ENCODE peak calls at places on chromosome 4, in seven cellular contexts. J is mesendoderm, S is H9, F is mesenchymal stem cell, B is IMR-90, G is H1, C is trophoblast cell. P is an unnamed sample.
A peak's percentile ranks its signal among the peaks of the same experiment; 100 is the strongest.

GRCh38 chr4:3292571-3293409 is at the start of gene RGS12:
- DNase-seq in J (peak; percentile 93), S (peak; percentile 97), F (peak; percentile 94), B (peak; percentile 91), G (peak; percentile 95), C (peak; percentile 94), P (peak; percentile 89)

GRCh38 chr4:59881632-59882031 is 1318.5 kb upstream of the ADGRL3 start:
- DNase-seq in J (no peak), S (no peak), F (no peak), B (no peak), G (no peak), C (no peak), P (no peak)

GRCh38 chr4:16684083-16684482 is 214.4 kb downstream of the LDB2 start:
- DNase-seq in J (no peak), S (no peak), F (peak; percentile 89), B (peak; percentile 91), G (no peak), C (no peak), P (no peak)

GRCh38 chr4:6206771-6207290 is 6.5 kb upstream of the JAKMIP1 start:
- DNase-seq in J (peak; percentile 42), S (no peak), F (no peak), B (no peak), G (no peak), C (no peak), P (no peak)

GRCh38 chr4:73919691-73920090 is 50.5 kb downstream of the CXCL1 start:
- DNase-seq in J (no peak), S (no peak), F (no peak), B (peak; percentile 65), G (no peak), C (no peak), P (no peak)

GRCh38 chr4:118313098-118313497 is 39.7 kb downstream of the PRSS12 start:
- DNase-seq in J (peak; percentile 23), S (peak; percentile 42), F (peak; percentile 69), B (peak; percentile 49), G (no peak), C (no peak), P (no peak)

GRCh38 chr4:86976801-86977485 is 42.1 kb downstream of the AFF1 start:
- DNase-seq in J (no peak), S (no peak), F (no peak), B (no peak), G (no peak), C (peak; percentile 76), P (no peak)

GRCh38 chr4:61493470-61493869 is 293.3 kb downstream of the ADGRL3 start:
- DNase-seq in J (peak; percentile 54), S (no peak), F (no peak), B (no peak), G (no peak), C (no peak), P (peak; percentile 37)

GRCh38 chr4:78971326-78971725 is 32.1 kb upstream of the PAQR3 start:
- DNase-seq in J (no peak), S (no peak), F (no peak), B (no peak), G (no peak), C (no peak), P (no peak)

GRCh38 chr4:946103-946450 is 13.8 kb downstream of the TMEM175 start:
- DNase-seq in J (no peak), S (no peak), F (no peak), B (no peak), G (no peak), C (no peak), P (no peak)

GRCh38 chr4:73619351-73619750 is 885 bp downstream of the RASSF6 start:
- DNase-seq in J (no peak), S (no peak), F (no peak), B (no peak), G (no peak), C (no peak), P (no peak)

GRCh38 chr4:71292228-71292627 is 46.6 kb upstream of the SLC4A4 start:
- DNase-seq in J (no peak), S (no peak), F (no peak), B (no peak), G (no peak), C (no peak), P (no peak)

GRCh38 chr4:11729548-11729947 is 300.9 kb upstream of the HS3ST1 start:
- DNase-seq in J (no peak), S (no peak), F (peak; percentile 65), B (peak; percentile 56), G (no peak), C (peak; percentile 15), P (no peak)

GRCh38 chr4:57131849-57132745 is 21.9 kb upstream of the IGFBP7 start:
- DNase-seq in J (peak; percentile 22), S (no peak), F (no peak), B (peak; percentile 24), G (no peak), C (peak; percentile 82), P (no peak)

GRCh38 chr4:158873795-158874359 is 105.1 kb downstream of the FNIP2 start:
- DNase-seq in J (peak; percentile 22), S (no peak), F (peak; percentile 56), B (peak; percentile 96), G (no peak), C (peak; percentile 98), P (no peak)

GRCh38 chr4:16150716-16151115 is 66.9 kb upstream of the PROM1 start:
- DNase-seq in J (no peak), S (no peak), F (no peak), B (no peak), G (no peak), C (no peak), P (no peak)

GRCh38 chr4:78056265-78057129 is 626 bp upstream of the FRAS1 start:
- DNase-seq in J (peak; percentile 97), S (peak; percentile 90), F (peak; percentile 64), B (peak; percentile 24), G (peak; percentile 84), C (peak; percentile 58), P (peak; percentile 89)

GRCh38 chr4:18103876-18104275 is 82.3 kb upstream of the LCORL start:
- DNase-seq in J (no peak), S (no peak), F (no peak), B (no peak), G (no peak), C (no peak), P (no peak)

GRCh38 chr4:154743683-154744340 is at the start of gene LRAT:
- DNase-seq in J (peak; percentile 81), S (peak; percentile 92), F (no peak), B (no peak), G (peak; percentile 91), C (no peak), P (no peak)

GRCh38 chr4:82710202-82710929 is 88.2 kb downstream of the SCD5 start:
- DNase-seq in J (peak; percentile 93), S (peak; percentile 41), F (no peak), B (no peak), G (no peak), C (no peak), P (no peak)

GRCh38 chr4:14180983-14181601 is 553.6 kb upstream of the BOD1L1 start:
- DNase-seq in J (no peak), S (no peak), F (no peak), B (peak; percentile 14), G (no peak), C (no peak), P (no peak)

GRCh38 chr4:162560073-162560472 is 396.3 kb upstream of the FSTL5 start:
- DNase-seq in J (no peak), S (no peak), F (no peak), B (no peak), G (no peak), C (no peak), P (no peak)

GRCh38 chr4:116839826-116840225 is 245.6 kb downstream of the TRAM1L1 start:
- DNase-seq in J (no peak), S (no peak), F (peak; percentile 27), B (no peak), G (no peak), C (no peak), P (no peak)

GRCh38 chr4:1478766-1479355 is 72.6 kb upstream of the NKX1-1 start:
- DNase-seq in J (peak; percentile 40), S (peak; percentile 28), F (no peak), B (no peak), G (peak; percentile 20), C (no peak), P (no peak)

GRCh38 chr4:29309050-29309449 is 1411.1 kb upstream of the PCDH7 start:
- DNase-seq in J (no peak), S (no peak), F (peak; percentile 33), B (peak; percentile 81), G (no peak), C (no peak), P (no peak)

GRCh38 chr4:181261279-181261678 is 981.9 kb upstream of the TENM3 start:
- DNase-seq in J (peak; percentile 86), S (no peak), F (no peak), B (peak; percentile 32), G (no peak), C (no peak), P (peak; percentile 53)

GRCh38 chr4:153018031-153018430 is 81.9 kb downstream of the FHDC1 start:
- DNase-seq in J (no peak), S (no peak), F (no peak), B (no peak), G (no peak), C (no peak), P (no peak)

GRCh38 chr4:93981594-93981993 is 153.0 kb downstream of the ATOH1 start:
- DNase-seq in J (no peak), S (no peak), F (no peak), B (no peak), G (no peak), C (no peak), P (no peak)
- H2BK120ac ChIP-seq in J (no peak overlapping the region), S (no peak overlapping the region), F (no peak overlapping the region), B (no peak overlapping the region), G (no peak overlapping the region), C (no peak overlapping the region), P (no peak overlapping the region)

DNA sequence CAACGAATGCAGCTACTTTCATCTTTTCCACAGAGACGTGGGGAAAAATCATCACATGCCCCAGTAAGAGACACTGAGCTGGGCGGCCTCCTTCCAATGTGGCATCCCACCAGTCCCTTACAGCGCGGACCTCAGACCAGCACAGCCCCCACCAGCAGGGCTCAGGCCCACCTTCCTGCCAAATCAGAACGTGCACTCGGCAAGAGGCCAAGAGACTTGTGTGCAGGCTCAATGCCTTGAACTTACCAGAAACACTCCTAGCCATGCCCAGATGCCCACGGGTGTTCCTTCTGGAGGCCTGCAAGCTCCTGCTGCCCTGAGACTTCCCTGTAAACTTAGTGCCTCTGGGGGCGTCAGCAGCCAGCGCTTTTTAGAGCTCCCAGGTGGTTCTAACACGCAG is 31.2 kb downstream of the WDR1 start:
- DNase-seq in J (no peak), S (no peak), F (no peak), B (no peak), G (no peak), C (no peak), P (no peak)
- H2BK120ac ChIP-seq in J (no peak overlapping the region), S (no peak overlapping the region), F (no peak overlapping the region), B (no peak overlapping the region), G (no peak overlapping the region), C (no peak overlapping the region), P (no peak overlapping the region)

GRCh38 chr4:139969635-139970266 is 184.2 kb downstream of the MAML3 start:
- DNase-seq in J (no peak), S (no peak), F (no peak), B (no peak), G (no peak), C (peak; percentile 56), P (no peak)
- H2BK120ac ChIP-seq in J (no peak overlapping the region), S (no peak overlapping the region), F (no peak overlapping the region), B (no peak overlapping the region), G (no peak overlapping the region), C (no peak overlapping the region), P (no peak overlapping the region)

DNA sequence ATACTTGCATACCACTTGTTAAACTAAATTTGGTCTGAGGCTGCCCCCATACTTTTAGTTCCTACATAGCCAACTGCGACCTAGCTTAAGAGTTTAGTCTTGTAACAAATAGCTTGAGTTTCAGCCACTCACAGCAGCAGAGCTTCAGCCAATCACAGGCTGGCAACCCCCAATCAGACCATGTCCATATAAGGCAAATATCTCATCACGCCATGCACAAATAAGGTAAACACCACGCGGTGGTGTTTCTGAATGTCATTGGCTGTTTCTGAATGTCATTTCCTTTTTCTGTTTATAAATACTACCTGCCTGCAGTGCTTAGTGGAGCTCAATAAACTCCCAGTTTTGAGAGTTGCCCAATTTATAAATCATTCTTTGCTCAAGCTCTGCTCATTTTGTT is 143.1 kb upstream of the MAD2L1 start:
- DNase-seq in J (peak; percentile 23), S (no peak), F (no peak), B (no peak), G (no peak), C (no peak), P (no peak)
- H2BK120ac ChIP-seq in J (no peak overlapping the region), S (no peak overlapping the region), F (no peak overlapping the region), B (no peak overlapping the region), G (no peak overlapping the region), C (no peak overlapping the region), P (no peak overlapping the region)